ENCODE peak calls at places on chromosomes 16 and 17, in ten cellular contexts. M, Z, X, C, I, J, P, W, Q and H are unnamed samples.

GRCh38 chr17:80453980-80454556 is 22.3 kb downstream of the NPTX1 start:
- DNase-seq in C (no peak), Z (no peak), J (no peak), X (no peak), M (no peak), Q (no peak), P (no peak), I (no peak), W (no peak), H (no peak)

GRCh38 chr16:5228369-5228768 is 130.8 kb upstream of the EEF2KMT start:
- DNase-seq in I (no peak), X (no peak), J (no peak), Z (no peak), Q (no peak), P (no peak), W (peak; percentile 52), M (no peak), C (no peak), H (no peak)

GRCh38 chr16:64304376-64304775 is 817.5 kb downstream of the CDH11 start:
- DNase-seq in Z (no peak), J (no peak), Q (no peak), I (no peak), C (no peak), P (no peak), M (no peak), X (no peak), W (no peak), H (no peak)

GRCh38 chr17:61338000-61338864 is 61.4 kb upstream of the TBX2 start:
- DNase-seq in C (peak; percentile 65), W (no peak), M (no peak), J (no peak), P (peak; percentile 36), I (peak; percentile 60), Q (peak; percentile 89), X (peak; percentile 73), Z (peak; percentile 44), H (no peak)

GRCh38 chr17:32881054-32881453 is 4.1 kb upstream of the MYO1D start:
- DNase-seq in W (no peak), M (no peak), P (no peak), X (no peak), Z (no peak), C (no peak), Q (no peak), I (no peak), J (no peak), H (no peak)

GRCh38 chr16:3094289-3095027 is 4.6 kb downstream of the ZSCAN10 start:
- DNase-seq in Q (peak; percentile 47), W (peak; percentile 53), X (no peak), Z (peak; percentile 61), J (no peak), P (no peak), M (peak; percentile 48), C (peak; percentile 44), I (peak; percentile 69), H (no peak)

GRCh38 chr17:1779571-1780074 is 17.8 kb downstream of the SERPINF1 start:
- DNase-seq in J (peak; percentile 85), Q (peak; percentile 97), I (no peak), P (peak; percentile 58), X (peak; percentile 97), Z (peak; percentile 98), C (peak; percentile 93), M (no peak), W (no peak), H (peak; percentile 78)

GRCh38 chr17:58643147-58643546 is 48.7 kb downstream of the TEX14 start:
- DNase-seq in M (no peak), J (peak; percentile 28), P (no peak), W (no peak), I (peak; percentile 57), Q (peak; percentile 39), C (no peak), X (no peak), Z (peak; percentile 88), H (no peak)

GRCh38 chr17:7652659-7653343 is 2.1 kb downstream of the ATP1B2 start:
- DNase-seq in P (no peak), Q (no peak), Z (no peak), I (no peak), M (no peak), W (no peak), J (no peak), X (no peak), C (no peak), H (no peak)

GRCh38 chr17:81840826-81841778 is 6.3 kb upstream of the PPP1R27 start:
- DNase-seq in Q (no peak), Z (no peak), J (no peak), W (no peak), M (peak; percentile 80), P (no peak), C (peak; percentile 73), I (no peak), X (no peak), H (no peak)

GRCh38 chr16:15953929-15954813 is 4.8 kb downstream of the ABCC1 start:
- DNase-seq in M (no peak), W (no peak), X (no peak), I (no peak), J (no peak), C (no peak), Q (no peak), Z (no peak), P (no peak), H (no peak)

GRCh38 chr17:19327039-19327776 is 35.3 kb downstream of the B9D1 start:
- DNase-seq in C (no peak), M (no peak), I (peak; percentile 77), W (no peak), Q (peak; percentile 58), J (peak; percentile 93), P (no peak), Z (peak; percentile 89), X (no peak), H (peak; percentile 87)

DNA sequence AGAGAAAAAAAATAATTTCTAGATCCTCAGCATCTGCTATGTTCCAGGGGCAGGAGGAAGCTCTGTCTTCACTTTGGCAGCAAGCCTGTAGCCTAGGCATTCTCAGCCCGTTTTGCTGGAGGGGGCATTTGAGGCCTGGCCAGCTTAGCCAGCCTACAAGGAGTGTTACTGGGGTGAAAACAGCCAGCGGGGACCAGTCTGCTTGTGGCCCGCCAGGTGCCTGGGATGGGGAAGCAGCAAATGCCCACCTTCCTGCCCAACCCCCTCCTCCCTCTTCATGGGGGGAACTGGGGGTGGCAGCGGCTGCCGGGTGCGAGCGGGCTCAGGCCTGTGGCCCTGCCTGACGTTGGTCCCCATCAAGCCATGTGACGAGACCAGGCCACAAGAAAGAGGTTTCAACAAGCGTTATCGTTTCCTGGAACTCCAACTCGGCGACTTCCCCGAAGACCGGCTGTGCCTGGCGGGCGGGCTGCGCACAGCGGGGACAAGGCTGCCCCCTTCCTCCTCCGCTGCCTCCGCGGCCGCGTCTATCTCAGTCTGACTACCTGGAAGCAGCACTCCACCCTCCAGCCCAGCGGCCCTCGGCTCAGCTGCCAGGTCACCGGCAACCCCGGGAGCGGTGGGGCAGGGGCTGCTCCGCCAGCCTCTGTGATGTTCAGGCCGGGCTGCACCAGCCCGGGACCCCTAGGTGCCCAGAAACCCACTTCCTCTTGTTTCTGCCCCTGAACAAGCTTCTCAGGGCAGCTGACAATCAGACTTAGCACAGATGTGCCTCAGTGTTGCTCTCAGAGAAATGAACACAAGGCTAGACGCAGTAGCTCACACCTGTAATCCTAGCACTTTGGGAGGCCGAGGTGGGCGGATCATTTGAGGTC is 22.9 kb downstream of the SOCS1 start:
- DNase-seq in M (peak; percentile 93), P (peak; percentile 48), W (no peak), Q (no peak), I (no peak), X (no peak), C (peak; percentile 76), Z (no peak), J (no peak), H (no peak)
- H3K4me3 ChIP-seq in M (peak overlapping the region; percentile 2), P (no peak overlapping the region), W (no peak overlapping the region), Q (no peak overlapping the region), I (no peak overlapping the region), X (no peak overlapping the region), C (no peak overlapping the region), Z (no peak overlapping the region), J (no peak overlapping the region), H (no peak overlapping the region)

GRCh38 chr16:88770459-88771293 is 14.3 kb downstream of the PIEZO1 start:
- DNase-seq in M (peak; percentile 88), C (peak; percentile 67), I (peak; percentile 45), Q (peak; percentile 97), P (peak; percentile 74), X (no peak), W (peak; percentile 93), J (peak; percentile 86), Z (peak; percentile 96), H (no peak)
- H3K4me3 ChIP-seq in M (peak overlapping the region; percentile 19), C (no peak overlapping the region), I (no peak overlapping the region), Q (no peak overlapping the region), P (no peak overlapping the region), X (no peak overlapping the region), W (no peak overlapping the region), J (peak overlapping the region; percentile 12), Z (peak overlapping the region; percentile 30), H (peak overlapping the region; percentile 37)

DNA sequence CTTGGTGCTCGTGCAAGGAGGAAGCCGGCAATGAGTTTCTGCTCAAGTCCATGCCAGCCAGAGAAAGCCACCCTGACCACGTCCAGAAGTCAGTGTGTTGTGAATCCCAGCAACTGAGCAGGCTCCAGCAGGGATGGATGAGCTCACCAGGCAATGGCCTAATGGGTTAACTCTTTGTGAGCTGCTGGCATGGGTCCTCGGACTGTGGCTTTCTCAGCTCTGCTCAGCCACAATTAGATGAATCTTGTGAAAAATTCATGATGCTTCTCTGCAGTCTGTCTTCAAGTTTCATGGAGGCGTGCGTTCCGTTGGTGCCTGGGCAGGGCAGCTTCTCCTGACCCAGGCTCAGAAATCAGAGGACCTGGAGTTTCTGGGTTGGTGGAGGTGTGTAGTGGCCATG is at the start of gene PIRT:
- DNase-seq in I (no peak), C (no peak), X (no peak), Q (no peak), W (no peak), P (no peak), M (no peak), Z (no peak), J (no peak), H (no peak)
- H3K4me3 ChIP-seq in I (no peak within 1 kb of the TSS), C (no peak within 1 kb of the TSS), X (no peak within 1 kb of the TSS), Q (no peak within 1 kb of the TSS), W (no peak within 1 kb of the TSS), P (no peak within 1 kb of the TSS), M (no peak within 1 kb of the TSS), Z (no peak within 1 kb of the TSS), J (no peak within 1 kb of the TSS), H (no peak within 1 kb of the TSS)

GRCh38 chr16:180921-181667 is 835 bp downstream of the HBQ1 start:
- DNase-seq in C (peak; percentile 89), M (peak; percentile 95), Z (peak; percentile 68), I (peak; percentile 88), J (no peak), X (no peak), P (peak; percentile 78), W (peak; percentile 86), Q (peak; percentile 51), H (no peak)
- H3K4me3 ChIP-seq in C (peak overlapping the region; percentile 6), M (peak overlapping the region; percentile 42), Z (peak overlapping the region; percentile 29), I (peak overlapping the region; percentile 48), J (peak overlapping the region; percentile 20), X (peak overlapping the region; percentile 39), P (no peak overlapping the region), W (peak overlapping the region; percentile 17), Q (peak overlapping the region; percentile 63), H (peak overlapping the region; percentile 45)

DNA sequence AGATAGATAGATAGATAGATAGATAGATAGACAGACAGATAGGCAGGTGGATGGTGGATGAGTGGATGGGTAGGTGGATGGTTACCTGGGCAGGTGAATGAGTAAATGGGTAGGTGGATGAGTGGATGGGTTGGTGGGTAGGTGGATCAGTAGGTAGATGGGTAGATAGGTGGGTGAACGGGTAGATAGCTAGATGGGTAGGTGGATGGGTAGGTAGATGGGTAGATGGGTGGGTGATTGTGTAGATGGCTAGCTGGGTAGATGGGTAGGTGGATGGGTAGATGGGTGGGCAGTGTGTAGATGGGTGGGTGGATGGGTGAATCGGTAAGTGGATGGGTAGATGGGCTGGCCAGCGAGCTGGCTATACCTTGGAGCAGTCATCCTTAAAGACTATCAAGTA is 21.8 kb upstream of the LRRC37A3 start:
- DNase-seq in Z (no peak), Q (no peak), M (no peak), W (no peak), P (no peak), J (no peak), C (no peak), X (no peak), I (no peak), H (no peak)
- H3K4me3 ChIP-seq in Z (no peak overlapping the region), Q (no peak overlapping the region), M (no peak overlapping the region), W (no peak overlapping the region), P (no peak overlapping the region), J (no peak overlapping the region), C (no peak overlapping the region), X (no peak overlapping the region), I (no peak overlapping the region), H (no peak overlapping the region)